ENCODE peak calls at places on chromosomes 4 and X, in eight cellular contexts. One of them, this sample, is unnamed.

GRCh38 chrX:7028246-7028645 is 119.3 kb upstream of the STS start:
- DNase-seq in GM23338: no peak
- DNase-seq in AG10803: peak
- DNase-seq in astrocyte of the cerebellum: no peak
- DNase-seq in GM10248: no peak
- DNase-seq in activated B cell treated with CpG ODN at 0.5 μM for 24 hours: no peak
- DNase-seq in LNCaP clone FGC: no peak
- DNase-seq in neural crest cell: no peak
- DNase-seq in this sample: no peak

GRCh38 chr4:109298279-109299010 is 4.0 kb downstream of the COL25A1 start:
- DNase-seq in astrocyte of the cerebellum: no peak
- DNase-seq in activated B cell treated with CpG ODN at 0.5 μM for 24 hours: no peak
- DNase-seq in GM23338: peak
- DNase-seq in neural crest cell: no peak
- DNase-seq in LNCaP clone FGC: peak
- DNase-seq in AG10803: no peak
- DNase-seq in GM10248: no peak
- DNase-seq in this sample: peak

GRCh38 chr4:5662555-5662954 is 45.8 kb downstream of the EVC2 start:
- DNase-seq in GM23338: no peak
- DNase-seq in GM10248: no peak
- DNase-seq in neural crest cell: no peak
- DNase-seq in AG10803: no peak
- DNase-seq in activated B cell treated with CpG ODN at 0.5 μM for 24 hours: no peak
- DNase-seq in LNCaP clone FGC: no peak
- DNase-seq in astrocyte of the cerebellum: no peak
- DNase-seq in this sample: no peak

GRCh38 chr4:74661427-74662171 is 132.7 kb downstream of the BTC start:
- DNase-seq in LNCaP clone FGC: no peak
- DNase-seq in astrocyte of the cerebellum: no peak
- DNase-seq in GM10248: no peak
- DNase-seq in neural crest cell: no peak
- DNase-seq in AG10803: peak
- DNase-seq in activated B cell treated with CpG ODN at 0.5 μM for 24 hours: no peak
- DNase-seq in GM23338: no peak
- DNase-seq in this sample: no peak

GRCh38 chr4:124804584-124804983 is 92.1 kb upstream of the ANKRD50 start:
- DNase-seq in AG10803: peak
- DNase-seq in GM10248: no peak
- DNase-seq in neural crest cell: no peak
- DNase-seq in GM23338: no peak
- DNase-seq in LNCaP clone FGC: no peak
- DNase-seq in astrocyte of the cerebellum: no peak
- DNase-seq in activated B cell treated with CpG ODN at 0.5 μM for 24 hours: no peak
- DNase-seq in this sample: no peak

GRCh38 chr4:126427781-126428360 is 1113.1 kb downstream of the FAT4 start:
- DNase-seq in GM23338: no peak
- DNase-seq in AG10803: no peak
- DNase-seq in LNCaP clone FGC: no peak
- DNase-seq in GM10248: no peak
- DNase-seq in neural crest cell: no peak
- DNase-seq in activated B cell treated with CpG ODN at 0.5 μM for 24 hours: no peak
- DNase-seq in astrocyte of the cerebellum: no peak
- DNase-seq in this sample: no peak

GRCh38 chr4:6776920-6777635 is 5.4 kb upstream of the KIAA0232 start:
- DNase-seq in neural crest cell: no peak
- DNase-seq in AG10803: no peak
- DNase-seq in activated B cell treated with CpG ODN at 0.5 μM for 24 hours: no peak
- DNase-seq in LNCaP clone FGC: no peak
- DNase-seq in GM10248: no peak
- DNase-seq in astrocyte of the cerebellum: no peak
- DNase-seq in GM23338: no peak
- DNase-seq in this sample: no peak

GRCh38 chrX:39335447-39336235 is 534.4 kb downstream of the MID1IP1 start:
- DNase-seq in astrocyte of the cerebellum: no peak
- DNase-seq in GM10248: no peak
- DNase-seq in LNCaP clone FGC: no peak
- DNase-seq in activated B cell treated with CpG ODN at 0.5 μM for 24 hours: no peak
- DNase-seq in neural crest cell: no peak
- DNase-seq in GM23338: no peak
- DNase-seq in AG10803: no peak
- DNase-seq in this sample: no peak

GRCh38 chrX:63275127-63275526 is 76.0 kb downstream of the SPIN4 start:
- DNase-seq in GM10248: peak
- DNase-seq in AG10803: peak
- DNase-seq in astrocyte of the cerebellum: no peak
- DNase-seq in GM23338: peak
- DNase-seq in neural crest cell: peak
- DNase-seq in activated B cell treated with CpG ODN at 0.5 μM for 24 hours: no peak
- DNase-seq in LNCaP clone FGC: no peak
- DNase-seq in this sample: peak

GRCh38 chrX:151031365-151031975 is 48.3 kb downstream of the HMGB3 start:
- DNase-seq in astrocyte of the cerebellum: no peak
- DNase-seq in GM23338: no peak
- DNase-seq in LNCaP clone FGC: no peak
- DNase-seq in neural crest cell: no peak
- DNase-seq in AG10803: no peak
- DNase-seq in activated B cell treated with CpG ODN at 0.5 μM for 24 hours: no peak
- DNase-seq in GM10248: no peak
- DNase-seq in this sample: no peak

GRCh38 chr4:1594871-1595788 is 89.0 kb downstream of the FAM53A start:
- DNase-seq in GM10248: no peak
- DNase-seq in astrocyte of the cerebellum: no peak
- DNase-seq in AG10803: no peak
- DNase-seq in LNCaP clone FGC: no peak
- DNase-seq in GM23338: no peak
- DNase-seq in neural crest cell: no peak
- DNase-seq in activated B cell treated with CpG ODN at 0.5 μM for 24 hours: no peak
- DNase-seq in this sample: no peak

GRCh38 chr4:69056921-69057562 is 39.2 kb upstream of the UGT2B7 start:
- DNase-seq in neural crest cell: no peak
- DNase-seq in LNCaP clone FGC: no peak
- DNase-seq in GM23338: no peak
- DNase-seq in AG10803: no peak
- DNase-seq in activated B cell treated with CpG ODN at 0.5 μM for 24 hours: no peak
- DNase-seq in astrocyte of the cerebellum: no peak
- DNase-seq in GM10248: no peak
- DNase-seq in this sample: no peak

GRCh38 chr4:8355864-8356565 is 84.5 kb downstream of the ACOX3 start:
- DNase-seq in activated B cell treated with CpG ODN at 0.5 μM for 24 hours: no peak
- DNase-seq in GM10248: no peak
- DNase-seq in GM23338: no peak
- DNase-seq in LNCaP clone FGC: no peak
- DNase-seq in AG10803: peak
- DNase-seq in astrocyte of the cerebellum: no peak
- DNase-seq in neural crest cell: no peak
- DNase-seq in this sample: no peak

GRCh38 chr4:150032541-150032940 is 45.7 kb upstream of the DCLK2 start:
- DNase-seq in astrocyte of the cerebellum: no peak
- DNase-seq in neural crest cell: no peak
- DNase-seq in GM10248: no peak
- DNase-seq in activated B cell treated with CpG ODN at 0.5 μM for 24 hours: no peak
- DNase-seq in LNCaP clone FGC: no peak
- DNase-seq in AG10803: no peak
- DNase-seq in GM23338: no peak
- DNase-seq in this sample: no peak

GRCh38 chrX:135522878-135523693 is 2.6 kb downstream of the INTS6L start:
- DNase-seq in neural crest cell: no peak
- DNase-seq in astrocyte of the cerebellum: no peak
- DNase-seq in AG10803: no peak
- DNase-seq in activated B cell treated with CpG ODN at 0.5 μM for 24 hours: no peak
- DNase-seq in GM10248: no peak
- DNase-seq in GM23338: no peak
- DNase-seq in LNCaP clone FGC: no peak
- DNase-seq in this sample: no peak

GRCh38 chr4:118077767-118078105 is 43.5 kb downstream of the NDST3 start:
- DNase-seq in LNCaP clone FGC: no peak
- DNase-seq in astrocyte of the cerebellum: no peak
- DNase-seq in neural crest cell: no peak
- DNase-seq in activated B cell treated with CpG ODN at 0.5 μM for 24 hours: no peak
- DNase-seq in GM10248: no peak
- DNase-seq in GM23338: no peak
- DNase-seq in AG10803: no peak
- DNase-seq in this sample: no peak

GRCh38 chr4:118082182-118082581 is 47.9 kb downstream of the NDST3 start:
- DNase-seq in GM23338: no peak
- DNase-seq in LNCaP clone FGC: no peak
- DNase-seq in neural crest cell: no peak
- DNase-seq in GM10248: no peak
- DNase-seq in activated B cell treated with CpG ODN at 0.5 μM for 24 hours: no peak
- DNase-seq in astrocyte of the cerebellum: no peak
- DNase-seq in AG10803: no peak
- DNase-seq in this sample: no peak

GRCh38 chr4:118076958-118077766 is 42.9 kb downstream of the NDST3 start:
- DNase-seq in neural crest cell: no peak
- DNase-seq in LNCaP clone FGC: peak
- DNase-seq in astrocyte of the cerebellum: no peak
- DNase-seq in GM10248: peak
- DNase-seq in GM23338: peak
- DNase-seq in activated B cell treated with CpG ODN at 0.5 μM for 24 hours: no peak
- DNase-seq in AG10803: peak
- DNase-seq in this sample: peak
- TF ChIP-seq CTCF in neural crest cell: peak
- TF ChIP-seq CTCF in LNCaP clone FGC: peak
- TF ChIP-seq CTCF in astrocyte of the cerebellum: peak
- TF ChIP-seq CTCF in GM10248: peak
- TF ChIP-seq CTCF in GM23338: peak
- TF ChIP-seq CTCF in activated B cell treated with CpG ODN at 0.5 μM for 24 hours: no peak
- TF ChIP-seq CTCF in AG10803: peak
- TF ChIP-seq CTCF in this sample: peak

GRCh38 chr4:146343776-146344175 is 129.4 kb downstream of the REELD1 start:
- DNase-seq in AG10803: no peak
- DNase-seq in astrocyte of the cerebellum: no peak
- DNase-seq in activated B cell treated with CpG ODN at 0.5 μM for 24 hours: no peak
- DNase-seq in GM10248: no peak
- DNase-seq in neural crest cell: no peak
- DNase-seq in LNCaP clone FGC: no peak
- DNase-seq in GM23338: no peak
- DNase-seq in this sample: no peak

GRCh38 chr4:146338512-146338911 is 124.2 kb downstream of the REELD1 start:
- DNase-seq in LNCaP clone FGC: no peak
- DNase-seq in AG10803: peak
- DNase-seq in GM23338: no peak
- DNase-seq in activated B cell treated with CpG ODN at 0.5 μM for 24 hours: no peak
- DNase-seq in neural crest cell: no peak
- DNase-seq in astrocyte of the cerebellum: no peak
- DNase-seq in GM10248: no peak
- DNase-seq in this sample: no peak

GRCh38 chr4:146342600-146343192 is 128.4 kb downstream of the REELD1 start:
- DNase-seq in GM23338: peak
- DNase-seq in LNCaP clone FGC: peak
- DNase-seq in astrocyte of the cerebellum: peak
- DNase-seq in GM10248: no peak
- DNase-seq in activated B cell treated with CpG ODN at 0.5 μM for 24 hours: no peak
- DNase-seq in neural crest cell: peak
- DNase-seq in AG10803: peak
- DNase-seq in this sample: peak

GRCh38 chr4:146343199-146343598 is 128.9 kb downstream of the REELD1 start:
- DNase-seq in astrocyte of the cerebellum: no peak
- DNase-seq in GM23338: no peak
- DNase-seq in LNCaP clone FGC: no peak
- DNase-seq in neural crest cell: no peak
- DNase-seq in activated B cell treated with CpG ODN at 0.5 μM for 24 hours: no peak
- DNase-seq in AG10803: no peak
- DNase-seq in GM10248: no peak
- DNase-seq in this sample: no peak

GRCh38 chr4:146340798-146341197 is 126.5 kb downstream of the REELD1 start:
- DNase-seq in GM10248: no peak
- DNase-seq in astrocyte of the cerebellum: no peak
- DNase-seq in activated B cell treated with CpG ODN at 0.5 μM for 24 hours: no peak
- DNase-seq in AG10803: peak
- DNase-seq in neural crest cell: no peak
- DNase-seq in GM23338: peak
- DNase-seq in LNCaP clone FGC: no peak
- DNase-seq in this sample: no peak
- TF ChIP-seq CTCF in GM10248: peak
- TF ChIP-seq CTCF in astrocyte of the cerebellum: peak
- TF ChIP-seq CTCF in activated B cell treated with CpG ODN at 0.5 μM for 24 hours: no peak
- TF ChIP-seq CTCF in AG10803: peak
- TF ChIP-seq CTCF in neural crest cell: peak
- TF ChIP-seq CTCF in GM23338: peak
- TF ChIP-seq CTCF in LNCaP clone FGC: peak
- TF ChIP-seq CTCF in this sample: peak

DNA sequence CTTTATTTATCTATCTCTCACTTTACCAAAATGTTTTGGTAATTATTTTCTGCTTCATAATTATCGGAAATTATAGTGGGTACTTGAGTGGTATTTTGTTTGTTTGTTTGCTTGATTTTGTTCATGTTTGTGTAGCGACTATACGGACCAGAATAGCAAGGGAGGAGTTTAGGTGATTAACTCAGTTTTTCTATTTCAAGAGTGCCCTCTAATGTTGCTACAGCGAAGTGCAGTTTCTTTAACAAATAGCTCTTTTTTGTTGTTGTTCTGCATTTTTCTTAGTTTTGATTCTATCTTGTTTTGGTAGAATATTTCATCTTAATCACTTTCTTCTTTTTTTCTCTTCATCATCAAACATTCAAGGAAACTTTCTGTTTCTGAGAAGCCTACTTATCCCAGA is 40.8 kb upstream of the QRFPR start:
- DNase-seq in neural crest cell: no peak
- DNase-seq in activated B cell treated with CpG ODN at 0.5 μM for 24 hours: no peak
- DNase-seq in astrocyte of the cerebellum: no peak
- DNase-seq in AG10803: no peak
- DNase-seq in GM10248: no peak
- DNase-seq in GM23338: peak
- DNase-seq in LNCaP clone FGC: no peak
- DNase-seq in this sample: no peak
- TF ChIP-seq CTCF in neural crest cell: peak
- TF ChIP-seq CTCF in activated B cell treated with CpG ODN at 0.5 μM for 24 hours: no peak
- TF ChIP-seq CTCF in astrocyte of the cerebellum: peak
- TF ChIP-seq CTCF in AG10803: peak
- TF ChIP-seq CTCF in GM10248: peak
- TF ChIP-seq CTCF in GM23338: peak
- TF ChIP-seq CTCF in LNCaP clone FGC: peak
- TF ChIP-seq CTCF in this sample: peak

GRCh38 chrX:24513416-24513815 is 48.3 kb downstream of the PDK3 start:
- DNase-seq in AG10803: no peak
- DNase-seq in astrocyte of the cerebellum: no peak
- DNase-seq in neural crest cell: no peak
- DNase-seq in activated B cell treated with CpG ODN at 0.5 μM for 24 hours: no peak
- DNase-seq in GM10248: peak
- DNase-seq in LNCaP clone FGC: no peak
- DNase-seq in GM23338: no peak
- DNase-seq in this sample: no peak

GRCh38 chrX:24520472-24520871 is 55.4 kb downstream of the PDK3 start:
- DNase-seq in GM23338: no peak
- DNase-seq in activated B cell treated with CpG ODN at 0.5 μM for 24 hours: no peak
- DNase-seq in GM10248: no peak
- DNase-seq in AG10803: no peak
- DNase-seq in neural crest cell: no peak
- DNase-seq in LNCaP clone FGC: no peak
- DNase-seq in astrocyte of the cerebellum: no peak
- DNase-seq in this sample: no peak

DNA sequence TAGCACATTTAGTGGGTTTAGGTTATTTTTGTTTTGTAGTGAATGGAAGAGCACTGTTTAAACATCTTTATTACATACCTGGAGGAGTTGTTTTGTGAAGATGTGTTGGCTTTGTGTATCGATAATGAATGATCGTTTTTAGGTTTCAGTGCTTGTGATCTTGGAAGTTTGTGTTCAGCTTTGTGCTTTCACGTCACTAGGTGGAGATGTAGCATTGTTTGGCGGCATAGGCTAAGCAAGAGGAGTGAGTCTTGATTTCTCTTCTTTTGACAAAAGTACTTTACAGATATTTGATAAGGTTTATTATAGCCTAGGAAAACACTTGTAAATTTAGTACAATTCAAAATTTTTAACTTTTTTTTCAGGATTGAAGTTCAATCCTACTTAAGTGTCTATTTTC is 50.4 kb downstream of the PDK3 start:
- DNase-seq in activated B cell treated with CpG ODN at 0.5 μM for 24 hours: no peak
- DNase-seq in astrocyte of the cerebellum: peak
- DNase-seq in AG10803: no peak
- DNase-seq in GM10248: no peak
- DNase-seq in GM23338: peak
- DNase-seq in neural crest cell: no peak
- DNase-seq in LNCaP clone FGC: no peak
- DNase-seq in this sample: no peak
- TF ChIP-seq CTCF in activated B cell treated with CpG ODN at 0.5 μM for 24 hours: no peak
- TF ChIP-seq CTCF in astrocyte of the cerebellum: peak
- TF ChIP-seq CTCF in AG10803: no peak
- TF ChIP-seq CTCF in GM10248: no peak
- TF ChIP-seq CTCF in GM23338: peak
- TF ChIP-seq CTCF in neural crest cell: peak
- TF ChIP-seq CTCF in LNCaP clone FGC: peak
- TF ChIP-seq CTCF in this sample: no peak

This sample was measured in endothelial cell.